ENCODE peak calls at places on chromosomes 2 and 18, in five cellular contexts. One of them, this sample, is unnamed. For H3K4me1, the result is how much of the 10 kb centered on the place peaks cover.

GRCh38 chr18:8657873-8658521 is 47.4 kb upstream of the MTCL1 start:
- DNase-seq in psoas muscle: no peak
- DNase-seq in neuronal stem cell: peak
- DNase-seq in body of pancreas: no peak
- DNase-seq in PC-3: peak
- DNase-seq in this sample: no peak

GRCh38 chr2:74447230-74447999 is 5.7 kb upstream of the RTKN start:
- DNase-seq in psoas muscle: no peak
- DNase-seq in neuronal stem cell: no peak
- DNase-seq in body of pancreas: no peak
- DNase-seq in PC-3: no peak
- DNase-seq in this sample: no peak

GRCh38 chr18:2926528-2926927 is 79.7 kb downstream of the EMILIN2 start:
- DNase-seq in psoas muscle: no peak
- DNase-seq in neuronal stem cell: no peak
- DNase-seq in body of pancreas: no peak
- DNase-seq in PC-3: no peak
- DNase-seq in this sample: no peak

GRCh38 chr2:112701092-112701491 is 19.7 kb upstream of the NT5DC4 start:
- DNase-seq in psoas muscle: no peak
- DNase-seq in neuronal stem cell: no peak
- DNase-seq in body of pancreas: peak
- DNase-seq in PC-3: no peak
- DNase-seq in this sample: no peak

GRCh38 chr2:103868394-103868793 is 985.5 kb upstream of the POU3F3 start:
- DNase-seq in psoas muscle: no peak
- DNase-seq in neuronal stem cell: no peak
- DNase-seq in body of pancreas: no peak
- DNase-seq in PC-3: no peak
- DNase-seq in this sample: no peak

GRCh38 chr2:27369471-27370025 is 590 bp downstream of the EIF2B4 start:
- DNase-seq in psoas muscle: no peak
- DNase-seq in neuronal stem cell: no peak
- DNase-seq in body of pancreas: peak
- DNase-seq in PC-3: peak
- DNase-seq in this sample: peak

GRCh38 chr2:24815171-24815570 is 21.9 kb downstream of the CENPO start:
- DNase-seq in psoas muscle: peak
- DNase-seq in neuronal stem cell: no peak
- DNase-seq in body of pancreas: no peak
- DNase-seq in PC-3: no peak
- DNase-seq in this sample: no peak

GRCh38 chr18:73060666-73061270 is 193.0 kb upstream of the NETO1 start:
- DNase-seq in psoas muscle: no peak
- DNase-seq in neuronal stem cell: no peak
- DNase-seq in body of pancreas: no peak
- DNase-seq in PC-3: peak
- DNase-seq in this sample: no peak

GRCh38 chr18:28007841-28008240 is 169.1 kb downstream of the CDH2 start:
- DNase-seq in psoas muscle: no peak
- DNase-seq in neuronal stem cell: no peak
- DNase-seq in body of pancreas: no peak
- DNase-seq in PC-3: peak
- DNase-seq in this sample: no peak

GRCh38 chr18:61333271-61333745 is at the start of gene CDH20:
- DNase-seq in psoas muscle: peak
- DNase-seq in neuronal stem cell: peak
- DNase-seq in body of pancreas: no peak
- DNase-seq in PC-3: no peak
- DNase-seq in this sample: no peak

GRCh38 chr2:203998195-203998804 is 61.7 kb downstream of the ICOS start:
- DNase-seq in psoas muscle: no peak
- DNase-seq in neuronal stem cell: no peak
- DNase-seq in body of pancreas: no peak
- DNase-seq in PC-3: peak
- DNase-seq in this sample: no peak

GRCh38 chr2:156589381-156590079 is 153.4 kb downstream of the GPD2 start:
- DNase-seq in psoas muscle: no peak
- DNase-seq in neuronal stem cell: no peak
- DNase-seq in body of pancreas: peak
- DNase-seq in PC-3: peak
- DNase-seq in this sample: no peak

GRCh38 chr2:230982126-230982525 is 13.8 kb upstream of the SPATA3 start:
- DNase-seq in psoas muscle: no peak
- DNase-seq in neuronal stem cell: no peak
- DNase-seq in body of pancreas: no peak
- DNase-seq in PC-3: no peak
- DNase-seq in this sample: no peak
- H3K4me1 ChIP-seq in psoas muscle: under half
- H3K4me1 ChIP-seq in neuronal stem cell: under half
- H3K4me1 ChIP-seq in body of pancreas: under half
- H3K4me1 ChIP-seq in PC-3: under half
- H3K4me1 ChIP-seq in this sample: under half

GRCh38 chr2:43100883-43101662 is 125.3 kb downstream of the ZFP36L2 start:
- DNase-seq in psoas muscle: peak
- DNase-seq in neuronal stem cell: peak
- DNase-seq in body of pancreas: peak
- DNase-seq in PC-3: peak
- DNase-seq in this sample: peak

GRCh38 chr2:43100362-43100882 is 126.0 kb downstream of the ZFP36L2 start:
- DNase-seq in psoas muscle: peak
- DNase-seq in neuronal stem cell: no peak
- DNase-seq in body of pancreas: no peak
- DNase-seq in PC-3: no peak
- DNase-seq in this sample: peak

GRCh38 chr2:43102366-43103092 is 123.9 kb downstream of the ZFP36L2 start:
- DNase-seq in psoas muscle: peak
- DNase-seq in neuronal stem cell: no peak
- DNase-seq in body of pancreas: peak
- DNase-seq in PC-3: no peak
- DNase-seq in this sample: peak

GRCh38 chr2:43103093-43103404 is 123.4 kb downstream of the ZFP36L2 start:
- DNase-seq in psoas muscle: no peak
- DNase-seq in neuronal stem cell: no peak
- DNase-seq in body of pancreas: no peak
- DNase-seq in PC-3: no peak
- DNase-seq in this sample: no peak

DNA sequence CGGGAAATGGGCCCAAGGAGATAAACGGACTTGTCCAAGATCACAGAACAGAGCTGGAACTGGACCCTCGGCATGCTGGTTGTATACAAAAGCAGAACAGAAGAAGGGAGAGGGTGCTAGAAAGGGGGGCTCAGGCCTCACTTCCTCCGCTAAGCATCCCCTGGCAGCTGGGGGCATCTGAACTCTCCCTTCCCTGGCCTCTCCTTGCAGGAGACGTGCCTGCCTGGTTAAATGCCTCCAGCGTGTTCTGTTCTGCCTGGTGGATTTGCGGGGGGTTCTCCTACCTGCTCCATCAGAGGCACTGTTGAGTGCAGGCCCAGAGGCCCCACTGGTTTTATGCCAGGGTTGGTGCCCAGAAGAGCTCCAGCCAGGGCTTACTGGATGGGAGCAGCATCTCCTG is 124.7 kb downstream of the ZFP36L2 start:
- DNase-seq in psoas muscle: no peak
- DNase-seq in neuronal stem cell: no peak
- DNase-seq in body of pancreas: no peak
- DNase-seq in PC-3: no peak
- DNase-seq in this sample: no peak
- H3K4me1 ChIP-seq in psoas muscle: under half
- H3K4me1 ChIP-seq in neuronal stem cell: under half
- H3K4me1 ChIP-seq in body of pancreas: under half
- H3K4me1 ChIP-seq in PC-3: under half
- H3K4me1 ChIP-seq in this sample: under half

GRCh38 chr2:144510206-144510991 is 9.5 kb downstream of the ZEB2 start:
- DNase-seq in psoas muscle: no peak
- DNase-seq in neuronal stem cell: no peak
- DNase-seq in body of pancreas: no peak
- DNase-seq in PC-3: no peak
- DNase-seq in this sample: no peak
- H3K4me1 ChIP-seq in psoas muscle: half or more
- H3K4me1 ChIP-seq in neuronal stem cell: under half
- H3K4me1 ChIP-seq in body of pancreas: under half
- H3K4me1 ChIP-seq in PC-3: under half
- H3K4me1 ChIP-seq in this sample: half or more

DNA sequence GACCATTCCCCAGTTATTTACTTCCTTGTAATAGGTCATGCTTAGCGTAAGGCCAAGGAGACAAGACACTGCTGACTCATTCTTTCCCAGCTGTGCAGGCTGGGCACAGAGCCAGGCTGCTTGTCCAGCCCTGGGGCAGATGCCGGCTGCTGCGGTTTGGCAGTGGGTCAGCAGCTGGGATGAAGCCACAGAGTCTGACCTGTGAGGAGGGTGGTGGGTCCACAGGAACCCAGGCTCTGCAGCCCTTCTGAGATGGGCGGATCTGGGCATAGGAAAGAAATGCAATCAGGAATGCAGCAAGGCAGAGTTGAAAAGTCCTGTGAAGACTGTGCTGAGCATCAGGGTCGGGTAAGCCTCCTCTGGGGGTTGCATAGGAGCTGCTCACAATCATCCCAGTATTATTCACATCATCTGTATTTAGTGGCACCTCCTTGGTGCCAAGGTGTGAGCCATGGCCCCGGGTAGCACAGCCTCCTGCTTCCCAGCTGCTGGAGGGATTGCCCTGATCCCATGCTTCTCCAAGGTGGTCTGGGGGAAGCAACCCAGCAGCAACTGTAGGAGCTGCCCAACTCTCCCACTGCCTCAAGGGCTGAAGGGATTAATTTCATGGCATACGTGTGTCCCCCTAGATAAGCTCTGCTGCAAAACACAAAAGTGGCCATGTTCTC is 139.0 kb downstream of the DDX1 start:
- DNase-seq in psoas muscle: peak
- DNase-seq in neuronal stem cell: no peak
- DNase-seq in body of pancreas: peak
- DNase-seq in PC-3: peak
- DNase-seq in this sample: peak
- H3K4me1 ChIP-seq in psoas muscle: under half
- H3K4me1 ChIP-seq in neuronal stem cell: under half
- H3K4me1 ChIP-seq in body of pancreas: under half
- H3K4me1 ChIP-seq in PC-3: under half
- H3K4me1 ChIP-seq in this sample: under half

GRCh38 chr2:9909106-9909505 is 42.4 kb upstream of the GRHL1 start:
- DNase-seq in psoas muscle: no peak
- DNase-seq in neuronal stem cell: no peak
- DNase-seq in body of pancreas: no peak
- DNase-seq in PC-3: no peak
- DNase-seq in this sample: no peak

GRCh38 chr2:9910699-9911098 is 40.8 kb upstream of the GRHL1 start:
- DNase-seq in psoas muscle: no peak
- DNase-seq in neuronal stem cell: no peak
- DNase-seq in body of pancreas: no peak
- DNase-seq in PC-3: no peak
- DNase-seq in this sample: no peak

GRCh38 chr2:9907402-9907801 is 44.1 kb upstream of the GRHL1 start:
- DNase-seq in psoas muscle: no peak
- DNase-seq in neuronal stem cell: no peak
- DNase-seq in body of pancreas: no peak
- DNase-seq in PC-3: no peak
- DNase-seq in this sample: no peak

GRCh38 chr2:9908639-9909038 is 42.9 kb upstream of the GRHL1 start:
- DNase-seq in psoas muscle: no peak
- DNase-seq in neuronal stem cell: no peak
- DNase-seq in body of pancreas: no peak
- DNase-seq in PC-3: no peak
- DNase-seq in this sample: no peak

GRCh38 chr2:9905413-9905812 is 46.1 kb upstream of the GRHL1 start:
- DNase-seq in psoas muscle: no peak
- DNase-seq in neuronal stem cell: no peak
- DNase-seq in body of pancreas: no peak
- DNase-seq in PC-3: peak
- DNase-seq in this sample: no peak
- H3K4me1 ChIP-seq in psoas muscle: under half
- H3K4me1 ChIP-seq in neuronal stem cell: under half
- H3K4me1 ChIP-seq in body of pancreas: under half
- H3K4me1 ChIP-seq in PC-3: under half
- H3K4me1 ChIP-seq in this sample: under half

GRCh38 chr2:111123751-111124150 is 3.0 kb downstream of the BCL2L11 start:
- DNase-seq in psoas muscle: no peak
- DNase-seq in neuronal stem cell: no peak
- DNase-seq in body of pancreas: no peak
- DNase-seq in PC-3: no peak
- DNase-seq in this sample: no peak
- H3K4me1 ChIP-seq in psoas muscle: under half
- H3K4me1 ChIP-seq in neuronal stem cell: under half
- H3K4me1 ChIP-seq in body of pancreas: under half
- H3K4me1 ChIP-seq in PC-3: under half
- H3K4me1 ChIP-seq in this sample: half or more

DNA sequence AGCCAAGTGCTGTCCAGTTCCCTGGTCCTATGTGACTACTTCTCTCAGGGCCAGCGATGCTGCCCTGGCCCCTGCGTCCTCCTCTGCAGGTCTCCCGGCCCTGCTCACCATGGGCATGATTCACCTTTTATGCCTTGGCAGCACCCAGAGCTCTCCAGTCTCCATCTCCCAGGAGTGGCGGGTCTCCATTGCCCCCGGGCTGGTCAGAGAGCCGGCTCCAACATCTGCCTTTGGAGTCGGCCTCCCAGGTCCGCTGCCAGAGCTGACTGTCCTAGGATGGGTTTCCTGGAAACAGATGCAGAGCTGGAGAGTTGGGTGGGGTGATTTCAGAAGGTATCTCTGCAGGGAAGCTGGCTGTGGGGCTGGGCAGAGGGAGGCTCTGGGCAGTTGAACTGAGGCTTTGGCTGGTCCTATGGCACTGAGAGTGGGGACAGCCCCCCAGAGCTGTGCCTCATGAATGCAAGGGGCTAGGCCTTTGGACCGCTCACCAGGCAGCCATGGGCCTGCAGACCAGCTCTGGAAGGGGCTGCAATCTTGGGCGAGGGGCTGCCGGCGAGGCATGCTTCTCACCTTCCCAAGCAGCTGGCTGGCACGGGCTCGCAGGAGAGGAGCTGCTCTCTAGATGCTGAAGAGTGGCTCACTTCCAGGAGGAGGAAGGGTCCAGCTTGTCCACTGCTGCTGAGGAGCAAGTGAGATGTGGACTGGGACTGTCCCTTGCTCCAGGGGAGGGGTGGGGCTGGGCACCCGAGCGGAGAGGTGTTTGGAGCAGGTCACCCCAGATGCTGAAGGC is 59.8 kb upstream of the HS6ST1 start:
- DNase-seq in psoas muscle: peak
- DNase-seq in neuronal stem cell: no peak
- DNase-seq in body of pancreas: no peak
- DNase-seq in PC-3: no peak
- DNase-seq in this sample: no peak
- H3K4me1 ChIP-seq in psoas muscle: under half
- H3K4me1 ChIP-seq in neuronal stem cell: under half
- H3K4me1 ChIP-seq in body of pancreas: under half
- H3K4me1 ChIP-seq in PC-3: under half
- H3K4me1 ChIP-seq in this sample: under half